ENCODE peak calls at places on chromosomes 11 and 22, in five cellular contexts. P, I, N, T and S are unnamed samples.

GRCh38 chr11:123559418-123559817 is 95.0 kb downstream of the SCN3B start:
- DNase-seq in P (no peak), I (no peak), N (no peak), T (no peak), S (no peak)

GRCh38 chr11:132349806-132350733 is 979.7 kb downstream of the NTM start:
- DNase-seq in P (no peak), I (no peak), N (no peak), T (no peak), S (no peak)

GRCh38 chr11:127925430-127925829 is 661.9 kb downstream of the ETS1 start:
- DNase-seq in P (no peak), I (no peak), N (no peak), T (no peak), S (no peak)

GRCh38 chr11:70433526-70433925 is 35.2 kb downstream of the CTTN start:
- DNase-seq in P (no peak), I (no peak), N (no peak), T (no peak), S (no peak)

GRCh38 chr11:9772218-9772617 is 108.3 kb downstream of the SWAP70 start:
- DNase-seq in P (no peak), I (no peak), N (no peak), T (no peak), S (no peak)

GRCh38 chr11:98060759-98061158 is 960.0 kb upstream of the CNTN5 start:
- DNase-seq in P (no peak), I (no peak), N (no peak), T (no peak), S (no peak)

GRCh38 chr11:6682591-6682935 is 577 bp downstream of the MRPL17 start:
- DNase-seq in P (no peak), I (no peak), N (no peak), T (no peak), S (no peak)

GRCh38 chr11:43555811-43556210 is 124.7 kb upstream of the HSD17B12 start:
- DNase-seq in P (no peak), I (no peak), N (no peak), T (peak), S (no peak)

GRCh38 chr11:5369793-5370192 is 13.8 kb upstream of the OR51M1 start:
- DNase-seq in P (no peak), I (no peak), N (peak), T (no peak), S (no peak)

GRCh38 chr22:39236321-39237275 is 8.2 kb downstream of the PDGFB start:
- DNase-seq in P (peak), I (no peak), N (peak), T (peak), S (no peak)

GRCh38 chr11:74730601-74731260 is 495 bp downstream of the CHRDL2 start:
- DNase-seq in P (no peak), I (no peak), N (no peak), T (no peak), S (no peak)

GRCh38 chr11:17561466-17562001 is 14.5 kb downstream of the OTOG start:
- DNase-seq in P (no peak), I (no peak), N (no peak), T (no peak), S (no peak)

GRCh38 chr11:1086171-1087102 is 11.8 kb downstream of the MUC2 start:
- DNase-seq in P (no peak), I (no peak), N (no peak), T (peak), S (no peak)

GRCh38 chr11:95337972-95338429 is 107.0 kb upstream of the SESN3 start:
- DNase-seq in P (no peak), I (no peak), N (no peak), T (no peak), S (no peak)

GRCh38 chr11:45289369-45289768 is 3.2 kb upstream of the SYT13 start:
- DNase-seq in P (no peak), I (no peak), N (no peak), T (no peak), S (peak)

GRCh38 chr11:107821199-107821926 is 37.2 kb downstream of the SLC35F2 start:
- DNase-seq in P (no peak), I (no peak), N (no peak), T (no peak), S (no peak)

GRCh38 chr11:126949066-126949945 is 51.3 kb downstream of the KIRREL3 start:
- DNase-seq in P (no peak), I (no peak), N (no peak), T (no peak), S (peak)

GRCh38 chr11:19378814-19379213 is 138.1 kb upstream of the E2F8 start:
- DNase-seq in P (no peak), I (no peak), N (no peak), T (no peak), S (no peak)

GRCh38 chr11:85810521-85810870 is 445 bp downstream of the SYTL2 start:
- DNase-seq in P (no peak), I (no peak), N (no peak), T (peak), S (no peak)

GRCh38 chr11:17256512-17256911 is 20.0 kb upstream of the NUCB2 start:
- DNase-seq in P (no peak), I (no peak), N (no peak), T (no peak), S (peak)

GRCh38 chr11:126791991-126792390 is 208.6 kb downstream of the KIRREL3 start:
- DNase-seq in P (no peak), I (no peak), N (no peak), T (no peak), S (no peak)

GRCh38 chr11:109508185-109508584 is 86.2 kb downstream of the C11orf87 start:
- DNase-seq in P (no peak), I (no peak), N (no peak), T (no peak), S (no peak)

GRCh38 chr11:278001-278951 is at the start of gene NLRP6:
- DNase-seq in P (no peak), I (no peak), N (no peak), T (no peak), S (no peak)

GRCh38 chr11:15108592-15109130 is 6.1 kb upstream of the INSC start:
- DNase-seq in P (no peak), I (no peak), N (no peak), T (peak), S (no peak)

GRCh38 chr22:47623740-47624103 is 861.3 kb downstream of the TBC1D22A start:
- DNase-seq in P (no peak), I (no peak), N (no peak), T (no peak), S (no peak)

GRCh38 chr22:42938976-42939375 is 76.0 kb downstream of the PACSIN2 start:
- DNase-seq in P (no peak), I (no peak), N (no peak), T (peak), S (no peak)

GRCh38 chr22:23115825-23116494 is 25.8 kb downstream of the RSPH14 start:
- DNase-seq in P (no peak), I (no peak), N (no peak), T (no peak), S (no peak)

GRCh38 chr11:95398437-95399112 is 167.6 kb upstream of the SESN3 start:
- DNase-seq in P (no peak), I (no peak), N (peak), T (no peak), S (no peak)

GRCh38 chr22:29251981-29252978 is 15.5 kb downstream of the RHBDD3 start:
- DNase-seq in P (no peak), I (no peak), N (no peak), T (no peak), S (no peak)

GRCh38 chr11:28461338-28461737 is 353.1 kb downstream of the METTL15 start:
- DNase-seq in P (no peak), I (no peak), N (no peak), T (no peak), S (no peak)

GRCh38 chr11:83836883-83837654 is 550.9 kb upstream of the CCDC90B start:
- DNase-seq in P (peak), I (peak), N (peak), T (peak), S (peak)

GRCh38 chr11:65586676-65587075 is 8.9 kb downstream of the KCNK7 start:
- DNase-seq in P (no peak), I (no peak), N (no peak), T (no peak), S (no peak)

GRCh38 chr11:123011510-123011909 is 29.9 kb upstream of the BSX start:
- DNase-seq in P (no peak), I (no peak), N (no peak), T (no peak), S (no peak)

GRCh38 chr11:70230840-70231710 is 28.0 kb downstream of the FADD start:
- DNase-seq in P (no peak), I (no peak), N (no peak), T (no peak), S (no peak)

GRCh38 chr11:125167954-125168821 is 3.6 kb downstream of the PKNOX2 start:
- DNase-seq in P (no peak), I (no peak), N (no peak), T (peak), S (no peak)

GRCh38 chr11:117796456-117797428 is at the start of gene DSCAML1:
- DNase-seq in P (no peak), I (no peak), N (no peak), T (peak), S (no peak)

GRCh38 chr11:118911880-118912741 is 13.6 kb downstream of the BCL9L start:
- DNase-seq in P (peak), I (peak), N (peak), T (peak), S (no peak)

GRCh38 chr11:20671856-20672546 is 2.6 kb downstream of the NELL1 start:
- DNase-seq in P (no peak), I (peak), N (no peak), T (no peak), S (no peak)

GRCh38 chr11:104584823-104585222 is 313.4 kb downstream of the CASP12 start:
- DNase-seq in P (no peak), I (no peak), N (no peak), T (no peak), S (no peak)

GRCh38 chr11:3057069-3057963 is at the start of gene CARS1:
- DNase-seq in P (peak), I (peak), N (peak), T (peak), S (peak)
- TF ChIP-seq POLR2A in P (no peak), I (peak), N (peak), T (peak), S (peak)

GRCh38 chr11:64206457-64207246 is at the start of gene FERMT3:
- DNase-seq in P (peak), I (no peak), N (peak), T (peak), S (no peak)
- TF ChIP-seq POLR2A in P (no peak), I (no peak), N (peak), T (no peak), S (no peak)

DNA sequence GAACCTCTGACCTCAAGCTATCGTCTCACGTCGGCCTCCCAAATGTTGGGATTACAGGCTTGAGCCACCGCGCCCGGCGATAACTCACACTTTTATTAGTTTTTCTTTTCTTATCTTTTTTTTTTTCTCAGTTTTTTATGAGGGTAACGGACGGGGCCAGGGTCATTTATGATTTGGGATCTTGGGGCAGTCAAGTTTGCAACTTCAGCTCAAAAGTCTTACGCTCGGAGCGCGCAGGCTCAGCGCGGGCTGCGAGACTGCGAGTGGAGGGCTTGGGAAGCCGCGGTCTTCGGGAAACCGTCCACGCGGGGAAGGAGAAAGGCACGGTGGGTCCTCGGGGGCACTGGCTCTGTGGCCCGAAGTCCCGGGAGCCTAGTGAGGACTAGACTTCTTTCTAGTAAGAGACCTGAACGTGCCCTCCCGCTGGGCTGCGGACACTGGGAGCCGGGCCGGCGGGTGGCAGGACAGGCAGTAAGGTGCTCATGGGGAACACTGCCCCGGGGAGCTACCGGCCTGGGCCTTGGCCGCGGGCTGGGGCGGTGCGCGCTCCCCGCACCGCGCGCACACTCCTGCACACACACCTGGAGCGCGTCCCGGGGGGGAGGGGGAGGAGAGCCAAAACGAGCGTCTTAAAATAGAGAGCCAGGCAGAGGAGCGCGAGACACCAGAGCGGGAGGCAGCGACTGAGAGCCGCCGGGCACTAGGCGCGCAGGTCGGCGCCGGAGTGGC is 491 bp upstream of the BARX2 start:
- DNase-seq in P (no peak), I (no peak), N (no peak), T (peak), S (no peak)
- TF ChIP-seq POLR2A in P (no peak), I (no peak), N (no peak), T (peak), S (no peak)

DNA sequence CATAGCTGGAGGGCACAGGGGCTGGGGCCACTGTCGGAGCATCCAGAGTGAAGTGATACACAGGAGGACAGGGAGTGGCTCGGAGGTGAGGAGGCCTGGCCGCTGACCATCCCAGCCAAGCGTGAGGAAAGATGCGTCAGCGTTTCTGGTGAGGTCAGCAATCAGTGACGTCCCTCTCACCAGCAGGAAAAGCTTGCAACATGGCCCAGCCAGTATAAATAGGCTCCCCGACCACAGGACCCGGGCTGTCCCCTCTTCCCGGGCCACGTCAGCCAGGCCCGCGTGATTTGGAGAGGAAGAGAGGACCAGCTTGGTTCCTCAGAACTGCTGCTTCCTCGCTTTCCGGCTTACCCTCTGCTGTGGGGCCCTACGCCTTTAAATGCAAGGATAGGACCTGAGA is 4.2 kb upstream of the OSM start:
- DNase-seq in P (peak), I (no peak), N (peak), T (peak), S (no peak)
- TF ChIP-seq POLR2A in P (no peak), I (no peak), N (no peak), T (peak), S (no peak)

DNA sequence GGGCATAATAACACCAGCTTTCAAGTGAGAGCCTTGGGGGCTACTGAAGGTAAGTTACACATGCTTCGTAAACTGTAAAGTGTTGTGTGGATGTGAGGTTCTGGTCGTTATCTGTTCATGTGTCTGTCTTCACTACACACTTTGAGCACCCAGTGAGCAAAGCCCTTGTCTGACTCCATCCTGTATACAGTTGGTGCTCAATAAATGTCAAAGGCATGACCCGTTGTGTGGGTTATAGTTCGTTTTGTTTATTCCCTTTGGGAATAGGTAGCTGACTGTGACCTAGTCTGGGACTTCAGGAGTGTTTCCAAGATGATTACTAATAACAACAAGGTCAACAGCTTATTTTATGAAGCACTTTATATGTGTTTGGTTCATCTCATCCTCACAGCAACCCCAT is 146.9 kb downstream of the MIAT start:
- DNase-seq in P (no peak), I (no peak), N (no peak), T (no peak), S (no peak)
- TF ChIP-seq POLR2A in P (no peak), I (no peak), N (no peak), T (no peak), S (no peak)

GRCh38 chr22:38201718-38202436 is at the start of gene MAFF:
- DNase-seq in P (peak), I (peak), N (peak), T (peak), S (peak)
- TF ChIP-seq POLR2A in P (peak), I (peak), N (peak), T (peak), S (peak)

GRCh38 chr22:20116951-20117645 is at the start of gene TRMT2A:
- DNase-seq in P (peak), I (peak), N (peak), T (peak), S (peak)
- TF ChIP-seq POLR2A in P (no peak), I (peak), N (peak), T (peak), S (peak)

GRCh38 chr22:25236417-25236816 is 17.0 kb downstream of the CRYBB2 start:
- DNase-seq in P (no peak), I (no peak), N (no peak), T (no peak), S (no peak)
- TF ChIP-seq POLR2A in P (no peak), I (no peak), N (no peak), T (no peak), S (no peak)

GRCh38 chr11:36447947-36448346 is 62.1 kb downstream of the TRAF6 start:
- DNase-seq in P (no peak), I (no peak), N (no peak), T (peak), S (no peak)
- TF ChIP-seq POLR2A in P (no peak), I (no peak), N (no peak), T (no peak), S (no peak)

GRCh38 chr11:93741094-93741881 is at the start of the genes C11orf54 and TAF1D:
- DNase-seq in P (peak), I (peak), N (peak), T (peak), S (peak)
- TF ChIP-seq POLR2A in P (no peak), I (peak), N (peak), T (peak), S (peak)